ENCODE peak calls at places on chromosomes 6 and 20, in five cellular contexts. H, Y, Q, F and C are unnamed samples.

GRCh38 chr6:151357758-151358436 is 33.5 kb downstream of the ZBTB2 start:
- DNase-seq in F (no peak), Y (no peak), Q (no peak), H (no peak), C (no peak)

GRCh38 chr6:37709250-37709931 is 11.7 kb upstream of the MDGA1 start:
- DNase-seq in F (no peak), H (no peak), Q (no peak), Y (no peak), C (no peak)

GRCh38 chr6:158630944-158631616 is 13.5 kb downstream of the DYNLT1 start:
- DNase-seq in H (peak; percentile 27), F (peak; percentile 63), Q (no peak), Y (peak; percentile 87), C (no peak)

GRCh38 chr6:35065870-35066269 is 75.3 kb downstream of the TCP11 start:
- DNase-seq in Y (no peak), H (no peak), F (peak; percentile 15), Q (no peak), C (no peak)

GRCh38 chr6:79377830-79378460 is 143.5 kb upstream of the HMGN3 start:
- DNase-seq in H (peak; percentile 13), Y (no peak), F (peak; percentile 42), Q (no peak), C (no peak)

GRCh38 chr20:57400821-57401564 is 9.8 kb downstream of the RBM38 start:
- DNase-seq in H (no peak), Y (no peak), Q (no peak), F (peak; percentile 37), C (no peak)

GRCh38 chr20:32278199-32278643 is 770 bp downstream of the KIF3B start:
- DNase-seq in H (no peak), Y (no peak), Q (no peak), F (no peak), C (no peak)

GRCh38 chr6:5499644-5500306 is 238.5 kb downstream of the FARS2 start:
- DNase-seq in Y (no peak), H (no peak), F (no peak), Q (no peak), C (no peak)

GRCh38 chr6:166307981-166308768 is at the start of gene PRR18:
- DNase-seq in Q (no peak), H (no peak), F (no peak), Y (no peak), C (peak; percentile 39)

GRCh38 chr6:29602564-29603361 is 17.8 kb downstream of the OR2H2 start:
- DNase-seq in F (no peak), Y (no peak), Q (no peak), H (no peak), C (no peak)

GRCh38 chr6:137094411-137095008 is 49.7 kb upstream of the IL20RA start:
- DNase-seq in H (peak; percentile 79), Q (peak; percentile 55), F (no peak), Y (peak; percentile 74), C (peak; percentile 73)

GRCh38 chr6:54579011-54579410 is 267.6 kb upstream of the FAM83B start:
- DNase-seq in F (no peak), Q (no peak), H (no peak), Y (no peak), C (no peak)

GRCh38 chr20:60052322-60052721 is 94.1 kb downstream of the CDH26 start:
- DNase-seq in Q (no peak), Y (no peak), H (no peak), F (no peak), C (no peak)

GRCh38 chr20:1907586-1907985 is 12.4 kb downstream of the SIRPA start:
- DNase-seq in Q (no peak), Y (no peak), F (no peak), H (no peak), C (no peak)

GRCh38 chr20:46939031-46939430 is 44.4 kb downstream of the EYA2 start:
- DNase-seq in Y (no peak), Q (no peak), H (no peak), F (no peak), C (no peak)

GRCh38 chr6:108796875-108797274 is 51.3 kb upstream of the ARMC2 start:
- DNase-seq in F (no peak), Q (no peak), Y (no peak), H (no peak), C (no peak)

GRCh38 chr6:106134087-106134770 is 48.1 kb downstream of the PRDM1 start:
- DNase-seq in F (no peak), Y (no peak), Q (no peak), H (no peak), C (no peak)

GRCh38 chr20:61948586-61949362 is 116.9 kb downstream of the TAF4 start:
- DNase-seq in Y (no peak), Q (no peak), F (peak; percentile 20), H (no peak), C (no peak)

GRCh38 chr6:143510991-143511891 is at the start of gene FUCA2:
- DNase-seq in H (peak; percentile 82), Y (peak; percentile 89), F (peak; percentile 94), Q (peak; percentile 82), C (peak; percentile 16)

GRCh38 chr20:43840382-43841070 is 74.1 kb upstream of the TOX2 start:
- DNase-seq in Y (no peak), Q (no peak), H (no peak), F (no peak), C (peak; percentile 23)

GRCh38 chr6:155943635-155944034 is 488.0 kb upstream of the NOX3 start:
- DNase-seq in Q (peak; percentile 17), Y (no peak), H (no peak), F (no peak), C (no peak)

GRCh38 chr6:6333498-6333897 is 13.0 kb upstream of the F13A1 start:
- DNase-seq in Y (no peak), H (no peak), F (no peak), Q (no peak), C (peak; percentile 7)

GRCh38 chr20:58473818-58474425 is 41.3 kb downstream of the APCDD1L start:
- DNase-seq in F (no peak), H (no peak), Q (no peak), Y (no peak), C (no peak)

GRCh38 chr6:151036869-151037680 is 171.6 kb downstream of the MTHFD1L start:
- DNase-seq in Y (no peak), F (no peak), Q (no peak), H (no peak), C (no peak)

GRCh38 chr20:62627901-62628612 is 14.2 kb upstream of the SLCO4A1 start:
- DNase-seq in Q (no peak), H (no peak), Y (no peak), F (no peak), C (no peak)

GRCh38 chr6:42693725-42694323 is 28.6 kb downstream of the PRPH2 start:
- DNase-seq in H (no peak), F (no peak), Q (no peak), Y (no peak), C (no peak)

GRCh38 chr6:106783631-106784566 is 154.5 kb downstream of the QRSL1 start:
- DNase-seq in Q (no peak), Y (no peak), H (no peak), F (no peak), C (no peak)

GRCh38 chr6:91691449-91691848 is 1104.6 kb upstream of the MAP3K7 start:
- DNase-seq in Y (no peak), H (no peak), F (no peak), Q (no peak), C (no peak)

GRCh38 chr20:11261533-11262000 is 587.8 kb upstream of the JAG1 start:
- DNase-seq in Q (no peak), F (no peak), Y (no peak), H (no peak), C (no peak)

GRCh38 chr6:37838209-37838921 is 18.8 kb downstream of the ZFAND3 start:
- DNase-seq in Q (no peak), F (no peak), Y (no peak), H (no peak), C (no peak)

GRCh38 chr20:34084227-34084923 is 27.7 kb downstream of the EIF2S2 start:
- DNase-seq in F (no peak), H (no peak), Y (no peak), Q (no peak), C (peak; percentile 11)

GRCh38 chr20:16607364-16608264 is 34.4 kb upstream of the KIF16B start:
- DNase-seq in F (no peak), Y (no peak), H (no peak), Q (no peak), C (no peak)

GRCh38 chr6:21409231-21409630 is 184.3 kb upstream of the SOX4 start:
- DNase-seq in H (no peak), Y (no peak), F (no peak), Q (no peak), C (no peak)